ENCODE peak calls at places on chromosomes 1 and 21, in six cellular contexts. One of them, this sample, is unnamed.

GRCh38 chr1:24015226-24016210 is 35.4 kb upstream of the SRSF10 start:
- DNase-seq in AG04449: no peak
- DNase-seq in neural progenitor cell: no peak
- DNase-seq in AG09309: peak
- DNase-seq in GM20000: no peak
- DNase-seq in glutamatergic neuron: no peak
- DNase-seq in this sample: no peak

GRCh38 chr1:25809283-25809926 is 9.4 kb downstream of the SELENON start:
- DNase-seq in AG04449: no peak
- DNase-seq in neural progenitor cell: no peak
- DNase-seq in AG09309: no peak
- DNase-seq in GM20000: no peak
- DNase-seq in glutamatergic neuron: no peak
- DNase-seq in this sample: no peak

GRCh38 chr1:151134396-151134795 is 12.0 kb downstream of the SEMA6C start:
- DNase-seq in AG04449: no peak
- DNase-seq in neural progenitor cell: no peak
- DNase-seq in AG09309: no peak
- DNase-seq in GM20000: no peak
- DNase-seq in glutamatergic neuron: no peak
- DNase-seq in this sample: no peak

GRCh38 chr1:220084460-220084859 is 5.1 kb downstream of the BPNT1 start:
- DNase-seq in AG04449: no peak
- DNase-seq in neural progenitor cell: no peak
- DNase-seq in AG09309: no peak
- DNase-seq in GM20000: no peak
- DNase-seq in glutamatergic neuron: no peak
- DNase-seq in this sample: no peak

GRCh38 chr1:217228689-217229088 is 402.2 kb downstream of the GPATCH2 start:
- DNase-seq in AG04449: no peak
- DNase-seq in neural progenitor cell: no peak
- DNase-seq in AG09309: no peak
- DNase-seq in GM20000: no peak
- DNase-seq in glutamatergic neuron: no peak
- DNase-seq in this sample: no peak

GRCh38 chr1:66214901-66215300 is 319.1 kb upstream of the SGIP1 start:
- DNase-seq in AG04449: no peak
- DNase-seq in neural progenitor cell: no peak
- DNase-seq in AG09309: no peak
- DNase-seq in GM20000: peak
- DNase-seq in glutamatergic neuron: no peak
- DNase-seq in this sample: no peak

GRCh38 chr1:161905269-161905884 is 118.3 kb downstream of the OLFML2B start:
- DNase-seq in AG04449: no peak
- DNase-seq in neural progenitor cell: peak
- DNase-seq in AG09309: no peak
- DNase-seq in GM20000: peak
- DNase-seq in glutamatergic neuron: no peak
- DNase-seq in this sample: no peak

GRCh38 chr1:54814571-54814970 is 13.4 kb upstream of the TTC22 start:
- DNase-seq in AG04449: no peak
- DNase-seq in neural progenitor cell: no peak
- DNase-seq in AG09309: no peak
- DNase-seq in GM20000: no peak
- DNase-seq in glutamatergic neuron: no peak
- DNase-seq in this sample: no peak

GRCh38 chr1:147700042-147700711 is 29.9 kb upstream of the ACP6 start:
- DNase-seq in AG04449: no peak
- DNase-seq in neural progenitor cell: peak
- DNase-seq in AG09309: peak
- DNase-seq in GM20000: peak
- DNase-seq in glutamatergic neuron: peak
- DNase-seq in this sample: peak

GRCh38 chr1:210650403-210650802 is 321.7 kb downstream of the HHAT start:
- DNase-seq in AG04449: no peak
- DNase-seq in neural progenitor cell: no peak
- DNase-seq in AG09309: no peak
- DNase-seq in GM20000: no peak
- DNase-seq in glutamatergic neuron: no peak
- DNase-seq in this sample: no peak

GRCh38 chr1:114164840-114165543 is 11.3 kb upstream of the SYT6 start:
- DNase-seq in AG04449: no peak
- DNase-seq in neural progenitor cell: no peak
- DNase-seq in AG09309: no peak
- DNase-seq in GM20000: peak
- DNase-seq in glutamatergic neuron: no peak
- DNase-seq in this sample: no peak

GRCh38 chr1:62234709-62235108 is 40.1 kb downstream of the L1TD1 start:
- DNase-seq in AG04449: no peak
- DNase-seq in neural progenitor cell: no peak
- DNase-seq in AG09309: no peak
- DNase-seq in GM20000: no peak
- DNase-seq in glutamatergic neuron: no peak
- DNase-seq in this sample: no peak

GRCh38 chr1:229035054-229035747 is 235.7 kb upstream of the RAB4A start:
- DNase-seq in AG04449: no peak
- DNase-seq in neural progenitor cell: no peak
- DNase-seq in AG09309: no peak
- DNase-seq in GM20000: peak
- DNase-seq in glutamatergic neuron: no peak
- DNase-seq in this sample: no peak

GRCh38 chr1:225651872-225652725 is 824 bp downstream of the ENAH start:
- DNase-seq in AG04449: no peak
- DNase-seq in neural progenitor cell: peak
- DNase-seq in AG09309: no peak
- DNase-seq in GM20000: no peak
- DNase-seq in glutamatergic neuron: peak
- DNase-seq in this sample: no peak

GRCh38 chr1:32101233-32101681 is 6.6 kb upstream of the KPNA6 start:
- DNase-seq in AG04449: no peak
- DNase-seq in neural progenitor cell: no peak
- DNase-seq in AG09309: peak
- DNase-seq in GM20000: no peak
- DNase-seq in glutamatergic neuron: no peak
- DNase-seq in this sample: no peak

GRCh38 chr1:218517507-218517906 is 172.4 kb downstream of the TGFB2 start:
- DNase-seq in AG04449: no peak
- DNase-seq in neural progenitor cell: no peak
- DNase-seq in AG09309: no peak
- DNase-seq in GM20000: no peak
- DNase-seq in glutamatergic neuron: no peak
- DNase-seq in this sample: no peak

GRCh38 chr21:43600642-43601397 is 58.5 kb downstream of the HSF2BP start:
- DNase-seq in AG04449: peak
- DNase-seq in neural progenitor cell: no peak
- DNase-seq in AG09309: peak
- DNase-seq in GM20000: no peak
- DNase-seq in glutamatergic neuron: no peak
- DNase-seq in this sample: peak

DNA sequence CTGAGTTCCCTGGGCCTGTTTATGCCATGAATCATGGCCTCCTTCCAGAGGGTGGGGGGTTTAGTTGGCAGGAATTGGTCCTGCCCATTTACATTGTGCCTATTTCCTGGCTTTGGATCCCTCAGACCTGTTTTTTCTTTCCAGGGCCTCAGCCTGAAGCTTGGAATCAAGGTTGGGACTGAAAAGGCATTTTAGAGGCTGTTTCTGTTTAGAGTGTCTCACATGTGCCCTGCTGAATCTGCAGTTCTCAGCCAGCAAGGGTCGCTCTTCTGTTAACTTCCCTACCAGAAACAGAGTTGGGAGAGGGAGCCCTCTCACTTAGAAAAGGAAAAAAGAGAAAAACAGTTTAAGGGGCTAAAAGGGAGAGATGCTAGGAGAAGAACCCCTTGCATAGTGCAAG is 191.1 kb downstream of the PTPRC start:
- DNase-seq in AG04449: no peak
- DNase-seq in neural progenitor cell: peak
- DNase-seq in AG09309: no peak
- DNase-seq in GM20000: no peak
- DNase-seq in glutamatergic neuron: no peak
- DNase-seq in this sample: no peak
- TF ChIP-seq CTCF in AG04449: peak
- TF ChIP-seq CTCF in neural progenitor cell: peak
- TF ChIP-seq CTCF in AG09309: peak
- TF ChIP-seq CTCF in GM20000: no peak
- TF ChIP-seq CTCF in glutamatergic neuron: no peak
- TF ChIP-seq CTCF in this sample: peak

GRCh38 chr1:47002211-47002610 is 21.3 kb upstream of the CYP4X1 start:
- DNase-seq in AG04449: no peak
- DNase-seq in neural progenitor cell: no peak
- DNase-seq in AG09309: no peak
- DNase-seq in GM20000: no peak
- DNase-seq in glutamatergic neuron: no peak
- DNase-seq in this sample: no peak
- TF ChIP-seq CTCF in AG04449: no peak
- TF ChIP-seq CTCF in neural progenitor cell: peak
- TF ChIP-seq CTCF in AG09309: no peak
- TF ChIP-seq CTCF in GM20000: peak
- TF ChIP-seq CTCF in glutamatergic neuron: no peak
- TF ChIP-seq CTCF in this sample: peak

GRCh38 chr1:152514715-152515453 is 602 bp downstream of the CRCT1 start:
- DNase-seq in AG04449: no peak
- DNase-seq in neural progenitor cell: no peak
- DNase-seq in AG09309: no peak
- DNase-seq in GM20000: no peak
- DNase-seq in glutamatergic neuron: no peak
- DNase-seq in this sample: no peak

GRCh38 chr1:152516082-152516481 is 1.8 kb downstream of the CRCT1 start:
- DNase-seq in AG04449: no peak
- DNase-seq in neural progenitor cell: no peak
- DNase-seq in AG09309: no peak
- DNase-seq in GM20000: no peak
- DNase-seq in glutamatergic neuron: no peak
- DNase-seq in this sample: no peak

GRCh38 chr1:152515454-152515823 is 1.2 kb downstream of the CRCT1 start:
- DNase-seq in AG04449: no peak
- DNase-seq in neural progenitor cell: no peak
- DNase-seq in AG09309: no peak
- DNase-seq in GM20000: no peak
- DNase-seq in glutamatergic neuron: peak
- DNase-seq in this sample: no peak

GRCh38 chr1:152519876-152520275 is 5.6 kb downstream of the CRCT1 start:
- DNase-seq in AG04449: no peak
- DNase-seq in neural progenitor cell: no peak
- DNase-seq in AG09309: no peak
- DNase-seq in GM20000: no peak
- DNase-seq in glutamatergic neuron: no peak
- DNase-seq in this sample: no peak

GRCh38 chr1:152517237-152517811 is 3.0 kb downstream of the CRCT1 start:
- DNase-seq in AG04449: no peak
- DNase-seq in neural progenitor cell: no peak
- DNase-seq in AG09309: no peak
- DNase-seq in GM20000: no peak
- DNase-seq in glutamatergic neuron: no peak
- DNase-seq in this sample: no peak
- TF ChIP-seq CTCF in AG04449: no peak
- TF ChIP-seq CTCF in neural progenitor cell: no peak
- TF ChIP-seq CTCF in AG09309: no peak
- TF ChIP-seq CTCF in GM20000: no peak
- TF ChIP-seq CTCF in glutamatergic neuron: no peak
- TF ChIP-seq CTCF in this sample: no peak

GRCh38 chr1:172582889-172583288 is 49.9 kb downstream of the SUCO start:
- DNase-seq in AG04449: no peak
- DNase-seq in neural progenitor cell: no peak
- DNase-seq in AG09309: no peak
- DNase-seq in GM20000: no peak
- DNase-seq in glutamatergic neuron: no peak
- DNase-seq in this sample: no peak
- TF ChIP-seq CTCF in AG04449: no peak
- TF ChIP-seq CTCF in neural progenitor cell: no peak
- TF ChIP-seq CTCF in AG09309: no peak
- TF ChIP-seq CTCF in GM20000: no peak
- TF ChIP-seq CTCF in glutamatergic neuron: no peak
- TF ChIP-seq CTCF in this sample: no peak

GRCh38 chr1:64663654-64664053 is 81.2 kb upstream of the RAVER2 start:
- DNase-seq in AG04449: no peak
- DNase-seq in neural progenitor cell: peak
- DNase-seq in AG09309: no peak
- DNase-seq in GM20000: peak
- DNase-seq in glutamatergic neuron: peak
- DNase-seq in this sample: no peak
- TF ChIP-seq CTCF in AG04449: peak
- TF ChIP-seq CTCF in neural progenitor cell: peak
- TF ChIP-seq CTCF in AG09309: peak
- TF ChIP-seq CTCF in GM20000: no peak
- TF ChIP-seq CTCF in glutamatergic neuron: peak
- TF ChIP-seq CTCF in this sample: no peak

This sample was measured in kidney epithelial cell.